ENCODE peak calls at places on chromosome 11, in ten cellular contexts. S is GM12878, Z is K562, O is breast epithelium, W is esophagus squamous epithelium, M is suprapubic skin, G is uterus, H is A549, Q is stomach, N is H54. I is an unnamed sample.

GRCh38 chr11:13928566-13929251 is 33.8 kb upstream of the SPON1 start:
- DNase-seq in S (no peak), Z (peak; percentile 73), O (no peak), W (no peak), M (no peak), G (no peak), H (peak; percentile 16), Q (no peak), N (peak; percentile 26), I (no peak)

GRCh38 chr11:33463059-33463458 is 205.9 kb downstream of the HIPK3 start:
- DNase-seq in S (no peak), Z (no peak), O (no peak), W (no peak), M (no peak), G (no peak), H (no peak), Q (no peak), N (no peak), I (no peak)

GRCh38 chr11:65427691-65428577 is 5.3 kb downstream of the NEAT1 start:
- DNase-seq in S (no peak), Z (peak; percentile 65), O (peak; percentile 64), W (no peak), M (peak; percentile 71), G (peak; percentile 30), H (peak; percentile 82), Q (peak; percentile 64), N (no peak), I (peak; percentile 76)

GRCh38 chr11:62569611-62570010 is 4.1 kb downstream of the EEF1G start:
- DNase-seq in S (no peak), Z (no peak), O (no peak), W (no peak), M (no peak), G (no peak), H (no peak), Q (no peak), N (no peak), I (no peak)

GRCh38 chr11:128498846-128499245 is 88.5 kb downstream of the ETS1 start:
- DNase-seq in S (no peak), Z (no peak), O (no peak), W (no peak), M (no peak), G (no peak), H (no peak), Q (no peak), N (no peak), I (no peak)

GRCh38 chr11:27938011-27938410 is 169.9 kb downstream of the KIF18A start:
- DNase-seq in S (no peak), Z (no peak), O (no peak), W (no peak), M (no peak), G (no peak), H (no peak), Q (no peak), N (no peak), I (no peak)

GRCh38 chr11:26225643-26226042 is 106.3 kb upstream of the ANO3 start:
- DNase-seq in S (no peak), Z (no peak), O (no peak), W (no peak), M (no peak), G (no peak), H (no peak), Q (no peak), N (no peak), I (no peak)

GRCh38 chr11:82863209-82863608 is 37.0 kb downstream of the PRCP start:
- DNase-seq in S (no peak), Z (no peak), O (no peak), W (no peak), M (no peak), G (no peak), H (no peak), Q (no peak), N (no peak), I (no peak)

GRCh38 chr11:285021-285893 is 3.7 kb upstream of the PGGHG start:
- DNase-seq in S (no peak), Z (no peak), O (no peak), W (no peak), M (no peak), G (no peak), H (no peak), Q (no peak), N (no peak), I (no peak)

GRCh38 chr11:17570034-17570433 is 23.0 kb downstream of the OTOG start:
- DNase-seq in S (no peak), Z (no peak), O (no peak), W (no peak), M (no peak), G (no peak), H (no peak), Q (no peak), N (no peak), I (no peak)

GRCh38 chr11:39174228-39174627 is 2285.2 kb downstream of the LRRC4C start:
- DNase-seq in S (no peak), Z (no peak), O (no peak), W (no peak), M (no peak), G (no peak), H (no peak), Q (no peak), N (no peak), I (no peak)

GRCh38 chr11:134556186-134556585 is 144.1 kb upstream of the B3GAT1 start:
- DNase-seq in S (no peak), Z (no peak), O (peak; percentile 5), W (no peak), M (no peak), G (no peak), H (no peak), Q (no peak), N (no peak), I (no peak)

GRCh38 chr11:645536-645935 is 8.5 kb downstream of the DRD4 start:
- DNase-seq in S (no peak), Z (no peak), O (no peak), W (no peak), M (no peak), G (no peak), H (no peak), Q (no peak), N (no peak), I (no peak)

GRCh38 chr11:17221968-17222367 is 14.2 kb upstream of the PIK3C2A start:
- DNase-seq in S (no peak), Z (no peak), O (no peak), W (no peak), M (no peak), G (no peak), H (no peak), Q (no peak), N (no peak), I (no peak)

GRCh38 chr11:69172674-69173073 is 16.9 kb downstream of the SMIM38 start:
- DNase-seq in S (no peak), Z (no peak), O (no peak), W (no peak), M (no peak), G (no peak), H (peak; percentile 51), Q (no peak), N (peak; percentile 40), I (no peak)

GRCh38 chr11:69375316-69376154 is 81.6 kb downstream of the MYEOV start:
- DNase-seq in S (no peak), Z (no peak), O (no peak), W (no peak), M (peak; percentile 56), G (peak; percentile 5), H (no peak), Q (peak; percentile 22), N (no peak), I (no peak)

GRCh38 chr11:128857341-128857740 is 9.8 kb downstream of the KCNJ1 start:
- DNase-seq in S (no peak), Z (no peak), O (no peak), W (no peak), M (no peak), G (no peak), H (no peak), Q (no peak), N (no peak), I (no peak)

GRCh38 chr11:61799665-61800284 is 7.1 kb downstream of the FEN1 start:
- DNase-seq in S (no peak), Z (no peak), O (no peak), W (no peak), M (no peak), G (no peak), H (no peak), Q (no peak), N (no peak), I (no peak)

GRCh38 chr11:91860661-91861060 is 364.0 kb upstream of the FAT3 start:
- DNase-seq in S (no peak), Z (no peak), O (no peak), W (no peak), M (no peak), G (no peak), H (no peak), Q (no peak), N (no peak), I (no peak)

DNA sequence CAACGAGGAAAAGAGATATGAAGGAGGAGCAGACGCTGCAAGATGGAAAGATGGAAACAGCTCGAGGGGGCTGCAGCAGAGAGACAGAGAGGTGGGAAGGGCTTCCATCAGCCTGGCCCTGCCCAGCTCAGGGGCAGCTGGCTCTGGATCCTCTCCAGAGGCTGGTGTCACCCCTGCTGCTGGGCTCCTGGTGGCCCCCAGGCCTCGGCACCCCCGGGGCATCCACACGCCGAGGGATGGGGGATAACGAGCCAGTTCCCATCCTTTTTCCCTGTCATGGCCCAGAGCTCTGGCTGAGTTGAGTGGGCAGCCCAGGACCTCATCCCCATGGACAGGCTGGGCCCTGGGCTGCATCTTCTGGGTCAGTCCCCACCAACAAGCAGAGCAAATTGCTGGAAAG is 102.3 kb downstream of the ST3GAL4 start:
- DNase-seq in S (no peak), Z (no peak), O (no peak), W (no peak), M (no peak), G (no peak), H (no peak), Q (no peak), N (no peak), I (no peak)
- TF ChIP-seq POLR2A in S (no peak), Z (no peak), O (no peak), W (no peak), M (no peak), G (no peak), H (no peak), Q (no peak), N (no peak), I (no peak)

GRCh38 chr11:59616396-59616982 is 915 bp upstream of the OSBP start:
- DNase-seq in S (no peak), Z (peak; percentile 98), O (no peak), W (no peak), M (no peak), G (no peak), H (no peak), Q (no peak), N (no peak), I (no peak)
- TF ChIP-seq POLR2A in S (peak; percentile 61), Z (peak; percentile 78), O (no peak), W (peak; percentile 46), M (peak; percentile 40), G (peak; percentile 30), H (peak; percentile 24), Q (no peak), N (no peak), I (peak; percentile 45)

GRCh38 chr11:75768112-75768908 is at the start of gene DGAT2:
- DNase-seq in S (peak; percentile 47), Z (peak; percentile 94), O (peak; percentile 31), W (no peak), M (no peak), G (peak; percentile 68), H (peak; percentile 73), Q (peak; percentile 82), N (peak; percentile 81), I (peak; percentile 92)
- TF ChIP-seq POLR2A in S (peak; percentile 88), Z (no peak), O (no peak), W (no peak), M (no peak), G (no peak), H (no peak), Q (no peak), N (peak; percentile 49), I (peak; percentile 25)

GRCh38 chr11:9460322-9461067 is at the start of gene ZNF143:
- DNase-seq in S (peak; percentile 99), Z (peak; percentile 100), O (peak; percentile 100), W (peak; percentile 99), M (peak; percentile 100), G (peak; percentile 100), H (peak; percentile 100), Q (peak; percentile 100), N (peak; percentile 98), I (peak; percentile 100)
- TF ChIP-seq POLR2A in S (peak; percentile 90), Z (peak; percentile 89), O (peak; percentile 97), W (peak; percentile 98), M (peak; percentile 98), G (peak; percentile 95), H (peak; percentile 80), Q (peak; percentile 96), N (peak; percentile 72), I (peak; percentile 94)